ENCODE peak calls at places on chromosomes 7 and 10, in four cellular contexts. J, A, Z and W are unnamed samples.

GRCh38 chr7:2522780-2523433 is 3.3 kb downstream of the LFNG start:
- DNase-seq in J (peak), A (peak), Z (peak), W (peak)

GRCh38 chr7:132319481-132319880 is 256.8 kb downstream of the PLXNA4 start:
- DNase-seq in J (no peak), A (no peak), Z (no peak), W (no peak)

GRCh38 chr7:96321041-96321669 is 743 bp downstream of the SLC25A13 start:
- DNase-seq in J (peak), A (peak), Z (peak), W (peak)

GRCh38 chr7:105677803-105678583 is 96.7 kb upstream of the EFCAB10 start:
- DNase-seq in J (no peak), A (no peak), Z (no peak), W (no peak)

GRCh38 chr7:53238021-53238605 is 202.7 kb downstream of the POM121L12 start:
- DNase-seq in J (no peak), A (no peak), Z (no peak), W (no peak)

GRCh38 chr10:74381291-74381885 is 230.4 kb downstream of the ADK start:
- DNase-seq in J (no peak), A (no peak), Z (no peak), W (no peak)

GRCh38 chr7:132897093-132897492 is 184.8 kb downstream of the CHCHD3 start:
- DNase-seq in J (no peak), A (no peak), Z (no peak), W (no peak)

GRCh38 chr10:124711145-124711544 is 33.0 kb downstream of the FAM53B start:
- DNase-seq in J (no peak), A (no peak), Z (no peak), W (no peak)

GRCh38 chr7:143351060-143351459 is 11.5 kb downstream of the FAM131B start:
- DNase-seq in J (no peak), A (no peak), Z (no peak), W (no peak)

GRCh38 chr10:32189400-32190084 is 133.3 kb upstream of the KIF5B start:
- DNase-seq in J (no peak), A (peak), Z (peak), W (no peak)

GRCh38 chr7:151078233-151079040 is 2.2 kb downstream of the FASTK start:
- DNase-seq in J (no peak), A (no peak), Z (no peak), W (no peak)

GRCh38 chr7:126574276-126574675 is 678.5 kb downstream of the GRM8 start:
- DNase-seq in J (no peak), A (peak), Z (no peak), W (no peak)

GRCh38 chr7:155807013-155807804 is 5.1 kb downstream of the SHH start:
- DNase-seq in J (no peak), A (no peak), Z (no peak), W (no peak)

GRCh38 chr7:26156454-26157365 is 4.7 kb downstream of the NFE2L3 start:
- DNase-seq in J (no peak), A (peak), Z (peak), W (no peak)

GRCh38 chr10:49310901-49311561 is 12.1 kb downstream of the C10orf71 start:
- DNase-seq in J (no peak), A (no peak), Z (no peak), W (no peak)

GRCh38 chr10:110919349-110919931 is at the start of gene SHOC2:
- DNase-seq in J (peak), A (no peak), Z (peak), W (peak)

GRCh38 chr7:91285966-91286365 is 21.7 kb downstream of the FZD1 start:
- DNase-seq in J (no peak), A (no peak), Z (no peak), W (no peak)

GRCh38 chr7:150934045-150934766 is 43.9 kb downstream of the KCNH2 start:
- DNase-seq in J (no peak), A (no peak), Z (no peak), W (no peak)

GRCh38 chr7:82594665-82595064 is 151.1 kb upstream of the CACNA2D1 start:
- DNase-seq in J (no peak), A (no peak), Z (no peak), W (no peak)

GRCh38 chr7:123974326-123974908 is 49.4 kb downstream of the SPAM1 start:
- DNase-seq in J (no peak), A (no peak), Z (no peak), W (no peak)

GRCh38 chr7:13042605-13043236 is 355.3 kb downstream of the ARL4A start:
- DNase-seq in J (no peak), A (no peak), Z (no peak), W (no peak)

GRCh38 chr7:108138911-108139310 is 8.8 kb upstream of the LAMB4 start:
- DNase-seq in J (no peak), A (no peak), Z (no peak), W (no peak)

GRCh38 chr7:123580406-123581161 is 21.0 kb upstream of the ASB15 start:
- DNase-seq in J (no peak), A (peak), Z (peak), W (no peak)

GRCh38 chr7:30920021-30920583 is 8.4 kb downstream of the AQP1 start:
- DNase-seq in J (no peak), A (no peak), Z (no peak), W (no peak)

GRCh38 chr10:71736570-71737355 is 17.2 kb upstream of the C10orf105 start:
- DNase-seq in J (no peak), A (no peak), Z (no peak), W (peak)

GRCh38 chr7:12770227-12770975 is 83.0 kb downstream of the ARL4A start:
- DNase-seq in J (no peak), A (no peak), Z (no peak), W (peak)

GRCh38 chr10:46556515-46557318 is at the start of gene GPRIN2:
- DNase-seq in J (peak), A (no peak), Z (peak), W (peak)

GRCh38 chr10:28087675-28088351 is 88.9 kb upstream of the ODAD2 start:
- DNase-seq in J (no peak), A (peak), Z (peak), W (no peak)

GRCh38 chr7:142714375-142714774 is 34.9 kb upstream of the PRSS1 start:
- DNase-seq in J (no peak), A (no peak), Z (no peak), W (no peak)

GRCh38 chr10:101291254-101292193 is 62.3 kb upstream of the LBX1 start:
- DNase-seq in J (peak), A (no peak), Z (peak), W (peak)

GRCh38 chr10:49634053-49634660 is 20.3 kb downstream of the CHAT start:
- DNase-seq in J (no peak), A (no peak), Z (no peak), W (no peak)

GRCh38 chr7:16260236-16260728 is 161.1 kb downstream of the CRPPA start:
- DNase-seq in J (no peak), A (no peak), Z (no peak), W (no peak)

GRCh38 chr10:99344715-99345114 is 15.6 kb downstream of the CNNM1 start:
- DNase-seq in J (no peak), A (no peak), Z (no peak), W (no peak)

GRCh38 chr7:36512607-36513006 is 122.9 kb downstream of the ANLN start:
- DNase-seq in J (peak), A (no peak), Z (no peak), W (no peak)

GRCh38 chr7:141433698-141434097 is 117.5 kb upstream of the AGK start:
- DNase-seq in J (no peak), A (no peak), Z (no peak), W (no peak)

GRCh38 chr7:67955061-67955460 is 958.4 kb downstream of the TYW1 start:
- DNase-seq in J (no peak), A (no peak), Z (no peak), W (no peak)

GRCh38 chr10:102302611-102303010 is 57.3 kb downstream of the GBF1 start:
- DNase-seq in J (no peak), A (no peak), Z (no peak), W (no peak)

GRCh38 chr10:22444219-22444788 is 99.0 kb downstream of the SPAG6 start:
- DNase-seq in J (no peak), A (no peak), Z (no peak), W (no peak)

GRCh38 chr10:11282156-11282555 is 264.5 kb downstream of the CELF2 start:
- DNase-seq in J (no peak), A (no peak), Z (no peak), W (no peak)

GRCh38 chr10:11284291-11285085 is 266.8 kb downstream of the CELF2 start:
- DNase-seq in J (peak), A (no peak), Z (no peak), W (no peak)

GRCh38 chr10:11282661-11283060 is 265.0 kb downstream of the CELF2 start:
- DNase-seq in J (no peak), A (no peak), Z (no peak), W (no peak)

GRCh38 chr10:11286261-11286989 is 268.8 kb downstream of the CELF2 start:
- DNase-seq in J (no peak), A (no peak), Z (no peak), W (no peak)

GRCh38 chr10:11285171-11285570 is 267.5 kb downstream of the CELF2 start:
- DNase-seq in J (no peak), A (no peak), Z (no peak), W (no peak)
- TF ChIP-seq CTCF in J (no peak), A (peak), Z (no peak), W (no peak)

GRCh38 chr10:112502536-112502935 is 55.5 kb downstream of the VTI1A start:
- DNase-seq in J (no peak), A (no peak), Z (no peak), W (no peak)
- TF ChIP-seq CTCF in J (no peak), A (no peak), Z (no peak), W (no peak)

GRCh38 chr7:55514546-55515265 is 57.6 kb downstream of the VOPP1 start:
- DNase-seq in J (no peak), A (no peak), Z (no peak), W (no peak)
- TF ChIP-seq CTCF in J (no peak), A (no peak), Z (no peak), W (no peak)

GRCh38 chr7:131302876-131303707 is 24.6 kb upstream of the MKLN1 start:
- DNase-seq in J (no peak), A (no peak), Z (peak), W (peak)
- TF ChIP-seq CTCF in J (no peak), A (peak), Z (peak), W (peak)

GRCh38 chr10:60943372-60944158 is 420 bp downstream of the RHOBTB1 start:
- DNase-seq in J (peak), A (no peak), Z (peak), W (peak)
- TF ChIP-seq CTCF in J (no peak), A (no peak), Z (no peak), W (no peak)

DNA sequence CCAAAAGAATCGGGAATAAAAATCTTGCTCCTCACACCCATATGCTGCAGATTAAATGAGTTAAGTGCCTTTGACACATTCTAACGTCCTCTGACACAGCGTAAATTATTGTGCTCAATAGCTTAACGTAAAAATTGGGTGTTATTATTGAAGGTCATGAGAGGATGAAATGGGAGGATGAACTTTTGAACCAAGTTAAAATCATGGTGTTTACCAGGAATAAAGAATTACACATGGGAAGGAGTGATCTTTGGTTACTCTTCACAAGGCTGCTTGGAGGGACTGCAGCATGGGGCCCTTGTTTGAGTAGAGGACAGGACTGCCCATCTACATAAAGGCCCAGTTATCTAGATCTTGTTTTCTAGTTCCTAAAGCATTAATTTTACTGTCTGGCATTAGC is 84.9 kb upstream of the PRR15 start:
- DNase-seq in J (no peak), A (no peak), Z (no peak), W (no peak)
- TF ChIP-seq CTCF in J (no peak), A (no peak), Z (no peak), W (no peak)

GRCh38 chr7:121344497-121344896 is 15.7 kb downstream of the WNT16 start:
- DNase-seq in J (no peak), A (no peak), Z (no peak), W (no peak)

GRCh38 chr7:121344093-121344492 is 15.3 kb downstream of the WNT16 start:
- DNase-seq in J (no peak), A (no peak), Z (no peak), W (no peak)

GRCh38 chr7:121341933-121342332 is 13.1 kb downstream of the WNT16 start:
- DNase-seq in J (no peak), A (no peak), Z (no peak), W (no peak)

GRCh38 chr7:121343302-121343701 is 14.5 kb downstream of the WNT16 start:
- DNase-seq in J (no peak), A (no peak), Z (no peak), W (no peak)

DNA sequence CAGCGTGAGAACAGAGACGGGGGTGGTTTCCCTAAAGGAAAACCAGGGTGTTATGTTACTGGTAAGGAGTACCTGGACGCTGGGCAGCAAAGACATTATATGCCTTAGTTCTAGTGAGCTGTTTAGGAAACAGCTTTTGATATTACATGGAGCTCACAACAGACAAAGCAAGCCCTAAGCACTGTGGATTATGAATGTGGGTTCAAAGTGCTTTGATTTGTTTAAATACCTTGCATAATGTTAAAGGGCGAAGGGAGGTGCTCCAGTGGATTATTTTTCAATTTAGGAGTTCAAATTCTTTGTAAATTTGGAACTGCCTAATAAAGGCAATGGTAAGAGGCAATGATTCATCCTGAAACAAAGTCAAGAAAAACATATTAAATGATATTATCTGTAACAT is 13.8 kb downstream of the WNT16 start:
- DNase-seq in J (no peak), A (no peak), Z (no peak), W (no peak)
- TF ChIP-seq CTCF in J (no peak), A (no peak), Z (no peak), W (no peak)